ENCODE peak calls at places on chromosomes 2 and 18, in six cellular contexts. One of them, this sample, is unnamed.
A peak's percentile ranks its signal among the peaks of the same experiment; 100 is the strongest.

GRCh38 chr2:47267389-47268086 is 112.4 kb upstream of the STPG4 start:
- DNase-seq in SK-N-SH: no peak
- DNase-seq in transverse colon: no peak
- DNase-seq in stomach: no peak
- DNase-seq in A549: no peak
- DNase-seq in upper lobe of left lung: no peak
- DNase-seq in this sample: peak; percentile 34

GRCh38 chr2:158664987-158665386 is 130.1 kb upstream of the DAPL1 start:
- DNase-seq in stomach: no peak
- DNase-seq in A549: no peak
- DNase-seq in transverse colon: no peak
- DNase-seq in SK-N-SH: no peak
- DNase-seq in upper lobe of left lung: no peak
- DNase-seq in this sample: no peak

GRCh38 chr18:63336366-63337099 is 17.0 kb upstream of the BCL2 start:
- DNase-seq in A549: peak; percentile 11
- DNase-seq in upper lobe of left lung: no peak
- DNase-seq in stomach: no peak
- DNase-seq in transverse colon: no peak
- DNase-seq in SK-N-SH: no peak
- DNase-seq in this sample: no peak

GRCh38 chr18:67665266-67665665 is 148.7 kb upstream of the DSEL start:
- DNase-seq in SK-N-SH: no peak
- DNase-seq in A549: no peak
- DNase-seq in stomach: no peak
- DNase-seq in transverse colon: no peak
- DNase-seq in upper lobe of left lung: no peak
- DNase-seq in this sample: no peak

GRCh38 chr2:152097291-152098032 is 1.4 kb downstream of the CACNB4 start:
- DNase-seq in stomach: no peak
- DNase-seq in SK-N-SH: peak; percentile 46
- DNase-seq in upper lobe of left lung: peak; percentile 46
- DNase-seq in transverse colon: no peak
- DNase-seq in A549: no peak
- DNase-seq in this sample: no peak

GRCh38 chr2:16625201-16625729 is 40.4 kb downstream of the CYRIA start:
- DNase-seq in transverse colon: peak; percentile 26
- DNase-seq in upper lobe of left lung: peak; percentile 78
- DNase-seq in SK-N-SH: no peak
- DNase-seq in A549: no peak
- DNase-seq in stomach: no peak
- DNase-seq in this sample: no peak

GRCh38 chr2:172609488-172609887 is 53.6 kb downstream of the PDK1 start:
- DNase-seq in upper lobe of left lung: no peak
- DNase-seq in SK-N-SH: no peak
- DNase-seq in A549: no peak
- DNase-seq in stomach: no peak
- DNase-seq in transverse colon: no peak
- DNase-seq in this sample: no peak

GRCh38 chr2:67215214-67215613 is 181.9 kb upstream of the ETAA1 start:
- DNase-seq in upper lobe of left lung: peak; percentile 50
- DNase-seq in SK-N-SH: peak; percentile 69
- DNase-seq in transverse colon: peak; percentile 26
- DNase-seq in stomach: peak; percentile 52
- DNase-seq in A549: peak; percentile 56
- DNase-seq in this sample: peak; percentile 89

GRCh38 chr18:67783215-67783946 is 266.9 kb upstream of the DSEL start:
- DNase-seq in upper lobe of left lung: no peak
- DNase-seq in stomach: no peak
- DNase-seq in A549: peak; percentile 20
- DNase-seq in transverse colon: no peak
- DNase-seq in SK-N-SH: no peak
- DNase-seq in this sample: no peak

DNA sequence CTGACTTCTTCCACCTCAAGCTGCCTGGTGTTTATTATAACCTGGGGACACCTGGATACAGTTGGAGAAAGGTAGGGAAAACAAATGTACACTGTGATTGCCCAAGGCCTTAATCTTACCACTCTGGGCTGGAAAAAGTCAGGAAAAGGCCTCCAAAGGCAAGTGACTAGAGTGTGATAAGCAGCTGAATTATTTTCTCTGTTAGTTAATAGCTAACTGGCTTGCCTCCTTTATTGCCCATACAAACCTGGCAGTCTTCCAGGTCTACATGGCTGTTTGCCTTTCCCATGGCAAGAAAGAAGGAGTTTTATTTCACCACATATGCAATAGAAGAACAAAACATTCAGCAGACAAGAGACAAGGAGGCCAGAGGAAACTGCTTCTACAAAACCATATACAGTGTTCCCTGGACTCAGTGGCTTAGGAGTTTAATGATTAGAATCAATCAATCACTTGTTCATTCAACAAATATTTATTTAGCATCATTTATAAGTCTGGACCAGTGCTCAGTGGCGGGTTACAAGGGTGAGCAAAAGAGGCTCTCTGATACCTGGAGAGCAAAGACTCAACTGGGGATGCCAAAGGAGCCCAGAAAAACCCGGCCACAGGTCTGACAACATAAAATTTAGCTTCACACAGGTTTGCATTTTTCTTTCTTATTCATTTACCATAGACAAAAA is 27.5 kb upstream of the SUCLG1 start:
- DNase-seq in A549: peak; percentile 79
- DNase-seq in transverse colon: peak; percentile 78
- DNase-seq in stomach: peak; percentile 83
- DNase-seq in upper lobe of left lung: peak; percentile 61
- DNase-seq in SK-N-SH: no peak
- DNase-seq in this sample: no peak
- TF ChIP-seq EP300 in A549: no peak
- TF ChIP-seq EP300 in transverse colon: no peak
- TF ChIP-seq EP300 in stomach: no peak
- TF ChIP-seq EP300 in upper lobe of left lung: no peak
- TF ChIP-seq EP300 in SK-N-SH: no peak
- TF ChIP-seq EP300 in this sample: no peak

GRCh38 chr18:56112013-56112749 is 524.2 kb upstream of the TCF4 start:
- DNase-seq in transverse colon: no peak
- DNase-seq in stomach: no peak
- DNase-seq in SK-N-SH: no peak
- DNase-seq in A549: no peak
- DNase-seq in upper lobe of left lung: no peak
- DNase-seq in this sample: no peak
- TF ChIP-seq EP300 in transverse colon: no peak
- TF ChIP-seq EP300 in stomach: no peak
- TF ChIP-seq EP300 in SK-N-SH: no peak
- TF ChIP-seq EP300 in A549: no peak
- TF ChIP-seq EP300 in upper lobe of left lung: no peak
- TF ChIP-seq EP300 in this sample: no peak

GRCh38 chr2:225030089-225030653 is 12.1 kb downstream of the DOCK10 start:
- DNase-seq in SK-N-SH: no peak
- DNase-seq in stomach: no peak
- DNase-seq in transverse colon: no peak
- DNase-seq in upper lobe of left lung: no peak
- DNase-seq in A549: no peak
- DNase-seq in this sample: no peak
- TF ChIP-seq EP300 in SK-N-SH: no peak
- TF ChIP-seq EP300 in stomach: no peak
- TF ChIP-seq EP300 in transverse colon: no peak
- TF ChIP-seq EP300 in upper lobe of left lung: no peak
- TF ChIP-seq EP300 in A549: no peak
- TF ChIP-seq EP300 in this sample: no peak

DNA sequence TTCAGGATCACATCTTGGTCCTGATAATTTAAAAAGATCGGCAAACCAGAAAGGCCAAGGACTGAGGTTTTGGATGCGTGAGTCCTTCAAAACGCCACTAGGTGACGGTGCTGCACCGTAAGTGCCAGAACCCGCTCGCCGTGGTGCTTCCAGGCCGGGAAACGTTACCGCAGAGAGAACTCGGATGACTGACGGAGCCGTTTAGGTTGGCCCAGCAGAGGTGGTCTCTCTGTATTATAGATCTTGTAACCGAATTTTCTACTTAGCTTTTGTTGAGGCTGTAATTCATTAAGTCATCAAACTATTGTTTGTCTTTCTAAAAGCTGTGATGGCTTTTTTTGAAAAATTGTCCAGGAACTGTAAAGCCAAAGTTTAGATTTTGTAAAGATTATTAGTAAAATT is 39.8 kb upstream of the ADCYAP1 start:
- DNase-seq in transverse colon: peak; percentile 60
- DNase-seq in upper lobe of left lung: peak; percentile 65
- DNase-seq in SK-N-SH: peak; percentile 60
- DNase-seq in stomach: peak; percentile 71
- DNase-seq in A549: peak; percentile 75
- DNase-seq in this sample: peak; percentile 81
- TF ChIP-seq EP300 in transverse colon: no peak
- TF ChIP-seq EP300 in upper lobe of left lung: no peak
- TF ChIP-seq EP300 in SK-N-SH: no peak
- TF ChIP-seq EP300 in stomach: no peak
- TF ChIP-seq EP300 in A549: no peak
- TF ChIP-seq EP300 in this sample: no peak